ENCODE peak calls at places on chromosome 9, in seven cellular contexts. E is IMR-90, P is mesendoderm, U is neuronal stem cell, D is H9, G is H1, M is trophoblast cell. T is an unnamed sample.
A peak's percentile ranks its signal among the peaks of the same experiment; 100 is the strongest.

GRCh38 chr9:110891760-110892159 is 146.5 kb downstream of the LPAR1 start:
- DNase-seq in E (peak; percentile 75), P (no peak), U (no peak), D (no peak), G (no peak), M (no peak), T (no peak)

GRCh38 chr9:8338249-8338721 is 538.7 kb upstream of the DMAC1 start:
- DNase-seq in E (peak; percentile 7), P (no peak), U (no peak), D (no peak), G (no peak), M (no peak), T (peak; percentile 3)

GRCh38 chr9:98248737-98249474 is 6.5 kb downstream of the TBC1D2 start:
- DNase-seq in E (peak; percentile 97), P (no peak), U (no peak), D (no peak), G (no peak), M (peak; percentile 84), T (peak; percentile 98)

GRCh38 chr9:20292002-20292401 is 330.3 kb downstream of the MLLT3 start:
- DNase-seq in E (peak; percentile 72), P (peak; percentile 81), U (no peak), D (no peak), G (no peak), M (no peak), T (peak; percentile 37)

GRCh38 chr9:82637368-82637767 is 425.6 kb downstream of the RASEF start:
- DNase-seq in E (no peak), P (no peak), U (no peak), D (no peak), G (no peak), M (no peak), T (no peak)

GRCh38 chr9:91807640-91808246 is 142.3 kb downstream of the ROR2 start:
- DNase-seq in E (peak; percentile 69), P (no peak), U (no peak), D (no peak), G (no peak), M (no peak), T (peak; percentile 76)

GRCh38 chr9:71937070-71937625 is 25.7 kb downstream of the C9orf85 start:
- DNase-seq in E (no peak), P (no peak), U (no peak), D (no peak), G (no peak), M (no peak), T (no peak)

GRCh38 chr9:70576121-70576520 is 161.7 kb upstream of the KLF9 start:
- DNase-seq in E (no peak), P (no peak), U (no peak), D (no peak), G (no peak), M (peak; percentile 64), T (peak; percentile 76)

GRCh38 chr9:109270971-109271900 is 49.6 kb downstream of the EPB41L4B start:
- DNase-seq in E (no peak), P (no peak), U (no peak), D (no peak), G (no peak), M (peak; percentile 81), T (no peak)

GRCh38 chr9:111789881-111790280 is 4.9 kb downstream of the SHOC1 start:
- DNase-seq in E (no peak), P (no peak), U (no peak), D (no peak), G (no peak), M (no peak), T (no peak)

GRCh38 chr9:123150708-123151503 is 117.4 kb downstream of the GPR21 start:
- DNase-seq in E (peak; percentile 41), P (no peak), U (no peak), D (no peak), G (no peak), M (no peak), T (no peak)

GRCh38 chr9:114811969-114812636 is 6.3 kb upstream of the TNFSF15 start:
- DNase-seq in E (no peak), P (no peak), U (no peak), D (no peak), G (no peak), M (peak; percentile 33), T (no peak)

GRCh38 chr9:97845763-97846162 is 7.3 kb upstream of the FOXE1 start:
- DNase-seq in E (no peak), P (no peak), U (no peak), D (no peak), G (no peak), M (no peak), T (no peak)

GRCh38 chr9:98997580-98997979 is 53.9 kb downstream of the COL15A1 start:
- DNase-seq in E (peak; percentile 36), P (no peak), U (no peak), D (no peak), G (no peak), M (no peak), T (peak; percentile 72)

GRCh38 chr9:127767405-127767804 is 11.1 kb downstream of the SH2D3C start:
- DNase-seq in E (no peak), P (no peak), U (no peak), D (no peak), G (no peak), M (no peak), T (no peak)

GRCh38 chr9:98867434-98868168 is 60.1 kb downstream of the GALNT12 start:
- DNase-seq in E (peak; percentile 92), P (peak; percentile 49), U (no peak), D (no peak), G (no peak), M (no peak), T (peak; percentile 88)

GRCh38 chr9:129339539-129340157 is 161.6 kb upstream of the IER5L start:
- DNase-seq in E (no peak), P (no peak), U (no peak), D (no peak), G (no peak), M (no peak), T (no peak)

GRCh38 chr9:19965336-19965735 is 176.5 kb upstream of the SLC24A2 start:
- DNase-seq in E (peak; percentile 10), P (no peak), U (no peak), D (no peak), G (no peak), M (peak; percentile 34), T (peak; percentile 33)

GRCh38 chr9:134028575-134029247 is 3.4 kb downstream of the BRD3OS start:
- DNase-seq in E (no peak), P (no peak), U (no peak), D (no peak), G (no peak), M (no peak), T (no peak)

GRCh38 chr9:134618823-134619454 is 22.7 kb upstream of the COL5A1 start:
- DNase-seq in E (no peak), P (no peak), U (no peak), D (peak; percentile 18), G (no peak), M (no peak), T (no peak)

GRCh38 chr9:137506274-137506673 is 43.9 kb downstream of the PNPLA7 start:
- DNase-seq in E (no peak), P (no peak), U (no peak), D (no peak), G (no peak), M (no peak), T (no peak)

GRCh38 chr9:110996436-110997224 is 41.6 kb downstream of the LPAR1 start:
- DNase-seq in E (peak; percentile 82), P (no peak), U (no peak), D (no peak), G (no peak), M (no peak), T (peak; percentile 86)

GRCh38 chr9:2060425-2060824 is 45.3 kb downstream of the SMARCA2 start:
- DNase-seq in E (peak; percentile 24), P (no peak), U (no peak), D (no peak), G (no peak), M (no peak), T (no peak)

DNA sequence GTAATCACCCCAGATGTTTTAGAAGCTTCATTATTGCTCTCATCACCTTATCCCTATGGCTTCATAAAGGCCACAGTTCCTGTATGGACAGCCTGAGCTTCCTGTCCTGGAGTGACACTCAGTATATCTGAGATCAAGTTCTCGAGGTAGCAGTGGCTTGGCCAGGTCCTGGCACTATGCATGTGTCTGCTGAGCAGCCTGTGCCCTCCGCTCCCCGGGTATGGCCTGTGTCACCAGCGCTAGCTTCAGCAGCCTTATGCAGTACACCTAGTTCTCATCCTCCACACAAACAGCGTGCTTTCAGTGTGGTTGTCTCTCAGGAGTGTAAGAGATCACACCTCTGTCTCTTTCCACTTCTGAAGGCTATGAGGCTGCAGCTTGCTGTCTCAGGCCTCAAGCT is 514.7 kb downstream of the DIRAS2 start:
- DNase-seq in E (no peak), P (no peak), U (no peak), D (no peak), G (no peak), M (no peak), T (no peak)
- H3K4ac ChIP-seq in E (no peak overlapping the region), P (no peak overlapping the region), U (no peak overlapping the region), D (no peak overlapping the region), G (no peak overlapping the region), M (no peak overlapping the region), T (no peak overlapping the region)

DNA sequence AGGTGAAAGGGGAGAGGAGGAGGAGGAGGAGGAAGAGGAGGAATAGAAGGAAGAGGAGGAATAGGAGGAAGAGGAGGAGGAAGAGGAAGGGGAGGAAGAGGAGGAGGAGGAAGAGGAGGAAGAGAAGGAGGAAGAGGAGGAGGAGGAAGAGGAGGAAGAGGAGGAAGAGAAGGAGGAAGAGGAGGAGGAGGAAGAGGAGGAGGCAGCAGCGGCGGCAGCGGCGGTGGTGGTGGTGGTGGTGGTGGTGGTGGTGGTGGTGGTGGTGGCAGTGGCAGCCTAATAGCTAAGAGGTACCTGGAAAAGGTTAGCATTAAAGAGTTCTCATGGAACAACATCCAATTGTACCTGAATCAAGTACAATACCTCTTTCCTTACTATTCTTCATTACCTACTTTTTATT is 32.5 kb downstream of the UBAP2 start:
- DNase-seq in E (no peak), P (no peak), U (no peak), D (no peak), G (no peak), M (no peak), T (no peak)
- H3K18ac ChIP-seq in E (no peak overlapping the region), P (no peak overlapping the region), U (no peak overlapping the region), D (no peak overlapping the region), G (no peak overlapping the region), M (no peak overlapping the region), T (no peak overlapping the region)

DNA sequence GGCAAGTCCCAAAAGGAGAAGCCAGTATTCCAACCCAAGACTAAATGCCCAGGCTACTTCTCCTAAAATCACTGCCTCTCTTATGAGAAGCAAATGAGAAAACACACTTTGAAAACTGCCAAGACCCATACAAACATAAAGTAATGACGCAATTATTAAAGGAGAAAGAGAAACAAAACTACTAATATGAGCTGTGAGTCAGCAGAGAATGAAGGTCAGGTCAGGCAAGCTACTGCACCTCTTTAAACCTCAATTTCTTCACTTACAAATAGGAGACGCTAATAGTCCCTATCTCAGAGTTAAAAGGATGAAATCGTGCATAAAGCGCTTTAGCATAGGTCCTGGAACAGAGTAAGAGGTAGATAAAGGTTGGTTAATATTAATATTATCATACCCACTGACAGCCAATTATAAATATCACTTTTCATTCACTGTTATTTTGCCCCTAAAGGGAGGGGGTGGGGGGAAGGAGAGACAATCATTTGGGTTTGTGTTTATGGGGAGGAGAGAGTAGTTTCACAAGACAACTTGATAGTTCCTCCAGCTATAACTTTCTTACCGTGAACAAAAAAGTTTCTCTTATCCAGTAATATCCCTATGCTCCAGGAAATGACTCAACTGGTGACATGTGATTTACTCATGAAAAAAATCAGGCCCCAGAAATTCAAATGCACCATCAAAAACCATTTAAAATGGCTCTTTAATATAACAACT is 3.6 kb downstream of the PSMB7 start:
- DNase-seq in E (peak; percentile 92), P (no peak), U (no peak), D (no peak), G (no peak), M (no peak), T (peak; percentile 80)
- H3K4ac ChIP-seq in E (peak overlapping the region; percentile 64), P (no peak overlapping the region), U (no peak overlapping the region), D (no peak overlapping the region), G (no peak overlapping the region), M (no peak overlapping the region), T (no peak overlapping the region)

GRCh38 chr9:69149321-69149807 is 24.7 kb upstream of the TJP2 start:
- DNase-seq in E (peak; percentile 87), P (peak; percentile 66), U (no peak), D (peak; percentile 30), G (no peak), M (no peak), T (peak; percentile 63)
- H3K18ac ChIP-seq in E (no peak overlapping the region), P (no peak overlapping the region), U (no peak overlapping the region), D (no peak overlapping the region), G (no peak overlapping the region), M (no peak overlapping the region), T (no peak overlapping the region)